ENCODE peak calls at places on chromosome 21, in five cellular contexts. F, G, R, U and Y are unnamed samples.

GRCh38 chr21:38268859-38269566 is 12.2 kb downstream of the KCNJ15 start:
- DNase-seq in F (no peak), R (no peak), G (no peak), U (no peak), Y (no peak)

GRCh38 chr21:31873696-31874599 is 1.1 kb downstream of the HUNK start:
- DNase-seq in G (peak), F (peak), U (peak), R (peak), Y (no peak)

GRCh38 chr21:40433575-40433974 is 413.4 kb downstream of the DSCAM start:
- DNase-seq in F (no peak), U (no peak), G (no peak), R (peak), Y (no peak)

GRCh38 chr21:26845066-26845749 is at the start of gene ADAMTS1:
- DNase-seq in G (peak), U (peak), F (no peak), R (no peak), Y (peak)

GRCh38 chr21:45056505-45056904 is 17.9 kb upstream of the ADARB1 start:
- DNase-seq in F (no peak), G (no peak), R (no peak), U (no peak), Y (no peak)

GRCh38 chr21:45535341-45536081 is 6.7 kb downstream of the SLC19A1 start:
- DNase-seq in U (peak), R (peak), F (no peak), G (peak), Y (no peak)

GRCh38 chr21:32392880-32393676 is at the start of gene URB1:
- DNase-seq in R (peak), G (peak), F (peak), U (peak), Y (peak)

GRCh38 chr21:25300632-25301031 is 306.6 kb downstream of the MRPL39 start:
- DNase-seq in F (no peak), G (no peak), U (no peak), R (no peak), Y (no peak)

GRCh38 chr21:23384679-23385078 is 2222.6 kb downstream of the MRPL39 start:
- DNase-seq in F (no peak), G (no peak), U (no peak), R (no peak), Y (no peak)

GRCh38 chr21:37914211-37914900 is 1.9 kb downstream of the KCNJ6 start:
- DNase-seq in F (peak), U (no peak), G (no peak), R (no peak), Y (no peak)

GRCh38 chr21:18228060-18228739 is 16.4 kb upstream of the CHODL start:
- DNase-seq in F (no peak), R (no peak), G (no peak), U (no peak), Y (no peak)

GRCh38 chr21:43766734-43767497 is 9.2 kb downstream of the CSTB start:
- DNase-seq in G (no peak), R (no peak), F (no peak), U (no peak), Y (no peak)
- TF ChIP-seq POLR2A in G (no peak), R (no peak), F (no peak), U (no peak), Y (peak)

GRCh38 chr21:41447356-41447755 is 21.3 kb downstream of the MX1 start:
- DNase-seq in G (peak), R (no peak), F (no peak), U (no peak), Y (no peak)
- TF ChIP-seq POLR2A in G (no peak), R (no peak), F (no peak), U (no peak), Y (no peak)

DNA sequence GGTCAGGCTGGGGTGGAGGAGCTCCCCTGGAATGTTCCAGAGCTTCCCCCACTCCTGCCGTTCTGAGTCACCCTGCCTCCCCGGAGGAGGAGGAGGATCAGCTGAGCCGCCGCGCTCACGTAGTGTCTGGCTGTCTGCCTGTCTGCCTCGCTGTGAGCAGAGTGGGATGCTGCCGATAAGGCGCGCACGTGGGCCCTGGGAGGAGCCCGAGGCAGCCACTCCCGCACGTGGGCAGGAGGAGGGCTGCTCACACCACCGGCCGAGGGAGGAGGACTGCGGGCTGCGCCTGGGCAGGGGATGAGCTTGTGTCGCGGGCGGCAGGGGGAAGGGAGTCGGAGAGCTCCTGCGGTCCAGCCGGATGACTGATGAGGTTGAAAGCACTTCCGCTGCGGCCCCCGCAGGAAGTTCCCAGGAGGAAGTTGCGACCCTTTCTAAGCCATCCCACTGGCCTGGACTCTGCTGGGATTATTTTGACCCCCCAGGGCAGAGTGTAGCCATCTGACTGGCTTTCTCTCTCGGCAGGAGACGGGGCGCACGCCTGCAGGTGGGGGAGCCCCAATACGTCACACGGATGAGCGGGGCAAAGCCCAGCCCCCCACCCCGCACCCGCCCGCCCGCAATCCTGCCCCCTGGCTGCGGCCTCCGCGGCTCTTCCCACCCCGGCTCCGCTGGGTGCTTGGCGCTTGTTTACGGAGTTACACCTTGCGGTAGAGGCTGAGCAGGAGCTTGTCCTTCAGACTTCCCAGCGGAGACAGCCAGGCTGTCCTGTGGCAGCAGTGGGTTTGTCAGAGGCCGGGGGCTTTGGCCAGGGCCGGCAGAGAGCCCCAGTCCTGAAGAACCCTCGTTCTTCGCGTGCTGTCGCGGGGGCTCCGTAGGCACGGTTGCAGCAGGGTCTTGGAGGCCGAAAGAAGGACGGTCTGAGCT is 9.8 kb downstream of the PDXK start:
- DNase-seq in U (peak), G (peak), F (peak), R (peak), Y (peak)
- TF ChIP-seq POLR2A in U (no peak), G (peak), F (peak), R (peak), Y (peak)

DNA sequence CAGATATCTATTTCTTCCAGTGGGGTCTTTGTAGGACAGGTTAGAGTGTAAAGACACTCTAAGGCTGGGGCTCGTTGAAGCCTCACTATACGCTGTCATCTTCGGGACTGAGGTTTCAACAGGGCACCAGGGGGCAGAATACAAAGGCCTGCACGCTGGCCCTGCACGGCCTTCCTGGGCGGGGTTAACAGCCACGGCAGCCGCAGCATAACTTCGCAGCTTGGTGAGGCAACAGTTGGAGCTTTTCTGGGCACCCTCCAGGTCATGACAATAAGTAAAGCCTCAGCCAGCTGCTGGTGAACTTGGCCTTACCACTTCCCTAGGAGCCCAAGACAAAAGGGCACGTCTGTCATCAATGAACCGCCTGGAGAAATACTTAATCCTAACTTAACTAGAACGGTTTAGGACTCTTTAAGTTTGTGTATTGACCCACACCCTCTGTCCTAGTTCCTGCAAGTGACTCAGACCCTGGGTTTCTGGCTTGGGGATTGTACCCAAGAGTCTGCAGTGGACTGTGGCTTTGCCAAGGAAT is 2.3 kb upstream of the RUNX1 start:
- DNase-seq in F (peak), U (peak), R (peak), G (peak), Y (peak)
- TF ChIP-seq POLR2A in F (peak), U (no peak), R (no peak), G (no peak), Y (peak)

GRCh38 chr21:43929217-43929971 is 64.4 kb downstream of the AGPAT3 start:
- DNase-seq in R (no peak), U (peak), F (no peak), G (no peak), Y (no peak)
- TF ChIP-seq POLR2A in R (no peak), U (no peak), F (no peak), G (no peak), Y (no peak)